ENCODE peak calls at places on chromosomes 1 and 21, in five cellular contexts. X, R, D, L and F are unnamed samples. For H3K9me3, the result is how much of the 10 kb centered on the place peaks cover.

GRCh38 chr1:32485554-32486255 is 20.8 kb downstream of the ZBTB8B start:
- DNase-seq in D (peak), R (no peak), X (no peak), L (no peak), F (no peak)

GRCh38 chr1:8368956-8369639 is 51.2 kb downstream of the SLC45A1 start:
- DNase-seq in X (no peak), D (no peak), L (no peak), R (no peak), F (no peak)

GRCh38 chr1:212727386-212728181 is 27.9 kb upstream of the BATF3 start:
- DNase-seq in R (no peak), D (peak), L (no peak), X (no peak), F (no peak)

GRCh38 chr1:5980314-5981008 is 11.8 kb downstream of the NPHP4 start:
- DNase-seq in D (peak), L (no peak), X (no peak), R (no peak), F (no peak)

GRCh38 chr1:203522237-203522636 is 28.3 kb downstream of the OPTC start:
- DNase-seq in D (no peak), R (no peak), X (no peak), L (no peak), F (no peak)

GRCh38 chr1:19210772-19211549 is 895 bp upstream of the UBR4 start:
- DNase-seq in D (peak), L (no peak), R (no peak), X (no peak), F (no peak)

GRCh38 chr1:173393655-173393993 is 83.5 kb upstream of the PRDX6 start:
- DNase-seq in D (peak), X (no peak), L (no peak), R (no peak), F (no peak)

GRCh38 chr21:18468775-18469174 is 65.2 kb upstream of the TMPRSS15 start:
- DNase-seq in X (no peak), L (no peak), D (no peak), R (no peak), F (no peak)

GRCh38 chr21:42703936-42704335 is 50.5 kb downstream of the PDE9A start:
- DNase-seq in X (no peak), R (no peak), L (no peak), D (no peak), F (no peak)
- H3K27ac ChIP-seq in X (no peak), R (no peak), L (no peak), D (no peak), F (no peak)

DNA sequence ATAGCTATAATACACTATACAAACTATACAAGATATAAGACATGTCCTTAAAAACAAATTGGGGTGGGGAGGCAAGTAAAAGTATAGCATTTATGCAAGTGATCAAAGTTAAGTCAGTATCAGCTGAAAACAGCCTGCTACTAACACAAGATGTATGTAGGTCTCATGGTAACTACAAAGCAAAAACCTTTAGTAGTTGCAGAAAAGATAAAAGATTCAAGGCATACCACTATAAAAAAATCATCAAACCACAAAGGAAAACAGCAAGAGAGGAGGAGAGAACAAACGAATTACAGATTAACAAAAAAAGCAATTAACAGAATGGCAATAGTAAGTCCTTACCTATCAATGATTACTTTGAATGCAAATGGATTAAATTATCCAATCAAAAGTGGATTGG is 22.7 kb downstream of the ERO1B start:
- DNase-seq in R (no peak), D (no peak), L (no peak), X (no peak), F (no peak)
- H3K9me3 ChIP-seq in R (under half), D (under half), L (under half), X (under half), F (under half)

DNA sequence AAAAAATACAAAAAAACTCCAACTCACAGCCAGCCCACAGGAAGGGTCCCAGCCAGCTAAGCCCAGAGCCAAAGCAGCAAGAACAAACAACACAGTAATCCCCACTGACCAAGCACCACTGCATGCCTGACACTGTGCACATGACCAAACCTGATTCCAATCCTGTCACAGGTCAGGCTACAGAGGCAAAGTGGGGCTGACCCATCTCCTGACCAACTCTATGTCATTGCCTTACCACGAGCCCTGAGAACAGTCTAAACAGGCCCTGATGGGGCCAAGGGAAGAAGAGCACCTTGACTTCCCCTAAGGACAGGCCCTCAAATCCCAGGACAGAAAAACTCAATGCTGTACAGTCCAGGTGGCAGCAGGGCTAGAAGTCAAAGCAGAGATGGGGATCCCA is 2.4 kb downstream of the LSS start:
- DNase-seq in L (peak), R (no peak), D (peak), X (no peak), F (no peak)
- H3K27ac ChIP-seq in L (no peak), R (no peak), D (no peak), X (no peak), F (no peak)

DNA sequence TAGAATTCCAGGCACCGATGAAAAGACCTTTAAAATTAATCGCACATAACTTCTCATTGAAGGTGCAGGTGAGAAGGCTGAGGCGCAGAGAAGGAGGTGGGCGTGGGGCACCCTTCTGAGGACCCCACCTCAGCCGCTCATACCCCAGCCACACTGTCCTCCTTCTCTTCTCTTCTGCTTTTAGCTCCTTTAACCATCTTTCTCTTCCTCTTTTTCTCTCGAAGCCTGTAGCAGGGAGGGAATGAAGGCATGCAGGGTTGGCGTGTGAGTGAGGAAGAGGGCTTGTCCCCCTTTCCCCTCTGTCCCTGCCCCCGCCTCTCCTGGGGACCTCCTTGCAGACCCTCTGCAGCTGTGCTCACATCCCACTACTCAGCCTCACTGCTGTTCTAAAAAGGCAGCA is 57.8 kb upstream of the CACNA1E start:
- DNase-seq in X (no peak), D (no peak), R (no peak), L (no peak), F (no peak)
- H3K9me3 ChIP-seq in X (under half), D (under half), R (under half), L (under half), F (under half)

GRCh38 chr1:228059536-228060457 is 22.7 kb upstream of the ARF1 start:
- DNase-seq in D (no peak), R (peak), X (peak), L (peak), F (peak)
- H3K27ac ChIP-seq in D (no peak), R (no peak), X (no peak), L (no peak), F (no peak)

GRCh38 chr1:152725261-152725660 is 17.3 kb downstream of the LCE4A start:
- DNase-seq in R (no peak), D (no peak), X (no peak), L (no peak), F (no peak)
- H3K9me3 ChIP-seq in R (under half), D (under half), X (under half), L (under half), F (under half)

DNA sequence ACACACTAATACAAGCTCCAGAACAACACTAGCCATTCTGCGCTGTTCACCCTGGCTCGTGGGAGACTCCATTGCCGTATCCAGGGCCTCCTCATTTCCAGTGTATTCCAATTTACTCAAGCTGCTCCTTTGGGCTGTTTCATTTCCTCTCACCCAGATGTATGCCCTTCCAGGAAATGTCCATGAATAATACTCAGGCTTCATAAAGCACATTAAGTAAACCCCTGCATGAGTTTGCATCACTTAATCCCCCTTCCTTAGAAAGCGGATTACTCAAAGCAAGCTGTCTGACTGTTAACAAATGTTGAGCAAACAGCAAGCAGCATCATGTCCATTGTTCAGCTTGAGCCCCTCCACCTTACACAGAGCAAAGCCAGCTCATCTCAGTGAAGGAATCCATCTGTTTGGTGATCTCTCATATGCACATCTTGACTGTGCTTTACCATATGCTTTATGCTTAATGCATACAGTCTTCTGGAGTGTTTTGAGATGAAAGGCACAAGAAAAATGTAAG is 403.6 kb upstream of the PBX1 start:
- DNase-seq in X (no peak), D (no peak), L (no peak), R (no peak), F (no peak)
- H3K27ac ChIP-seq in X (no peak), D (no peak), L (no peak), R (no peak), F (no peak)

GRCh38 chr21:21085206-21085605 is 87.0 kb downstream of the NCAM2 start:
- DNase-seq in X (no peak), L (no peak), R (no peak), D (no peak), F (no peak)

GRCh38 chr21:21084179-21084578 is 86.0 kb downstream of the NCAM2 start:
- DNase-seq in R (no peak), D (peak), X (no peak), L (no peak), F (no peak)
- H3K9me3 ChIP-seq in R (under half), D (under half), X (under half), L (under half), F (under half)

DNA sequence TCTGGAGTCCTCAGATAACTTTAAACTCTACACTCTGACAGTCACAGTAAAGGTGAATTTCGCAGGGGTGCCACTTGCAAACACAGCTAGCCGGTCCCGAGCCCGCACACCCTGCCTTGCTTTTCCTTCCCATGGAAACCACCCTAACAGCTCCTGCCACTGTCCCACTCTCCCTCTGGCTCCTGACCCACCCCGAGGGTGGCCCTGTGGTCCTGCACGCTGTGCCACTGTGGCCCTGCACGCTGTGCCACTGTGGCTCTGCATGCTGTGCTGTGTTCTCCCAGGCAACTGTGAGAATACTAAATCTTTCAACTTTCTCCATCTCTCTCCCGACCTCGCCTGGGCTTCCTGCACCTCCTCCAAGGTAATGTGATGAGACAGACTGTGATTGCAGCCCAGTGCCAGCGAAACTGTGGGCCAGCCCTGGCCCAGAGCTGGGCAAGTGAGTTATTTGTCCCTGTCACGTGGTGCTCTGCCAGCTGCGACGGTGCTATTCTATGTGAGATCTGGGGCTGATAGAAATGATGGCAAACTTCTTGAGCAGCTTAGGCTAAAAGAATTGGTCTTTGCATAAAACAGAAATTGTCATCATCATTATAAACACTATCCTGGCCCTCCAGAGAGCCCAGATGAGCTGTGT is 63.4 kb upstream of the TARBP1 start:
- DNase-seq in X (no peak), R (no peak), L (no peak), D (no peak), F (no peak)
- H3K27ac ChIP-seq in X (no peak), R (no peak), L (no peak), D (no peak), F (no peak)

DNA sequence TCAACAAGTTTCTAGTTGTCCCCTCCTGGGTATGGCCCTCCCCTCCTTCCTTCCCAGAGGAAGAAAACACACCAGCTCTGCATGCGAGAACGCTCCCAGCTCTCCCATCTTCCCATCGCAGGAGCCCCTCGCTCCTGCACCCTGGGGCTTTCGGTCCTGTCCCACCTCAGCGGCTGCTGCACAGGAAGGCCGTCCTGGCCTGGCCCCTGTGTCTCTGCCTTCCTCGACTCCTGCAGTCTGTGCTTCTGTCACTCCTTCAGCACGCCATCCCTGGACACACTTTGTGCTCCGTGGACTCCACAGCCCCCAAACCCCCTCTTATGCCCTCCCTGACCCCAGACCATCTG is 23.2 kb downstream of the KRTAP10-1 start:
- DNase-seq in X (no peak), D (no peak), R (peak), L (no peak), F (no peak)
- H3K9me3 ChIP-seq in X (under half), D (under half), R (under half), L (under half), F (under half)